ENCODE peak calls at places on chromosomes 4 and X, in four cellular contexts. X is cardiac fibroblast; S is ovary; Q is effector memory CD4-positive, alpha-beta T cell. J is an unnamed sample.
A peak's percentile ranks its signal among the peaks of the same experiment; 100 is the strongest.

GRCh38 chrX:107970073-107970472 is 12.1 kb downstream of the TEX13B start:
- DNase-seq in X (no peak), S (no peak), Q (no peak), J (no peak)

GRCh38 chr4:95627709-95628108 is 78.9 kb upstream of the UNC5C start:
- DNase-seq in X (peak; percentile 70), S (no peak), Q (no peak), J (no peak)

GRCh38 chr4:101944649-101945048 is 154.1 kb downstream of the BANK1 start:
- DNase-seq in X (no peak), S (no peak), Q (no peak), J (no peak)

GRCh38 chr4:76689079-76689817 is 208.7 kb downstream of the SOWAHB start:
- DNase-seq in X (peak; percentile 42), S (peak; percentile 58), Q (no peak), J (peak; percentile 52)

GRCh38 chrX:84258708-84259107 is 70.7 kb upstream of the RPS6KA6 start:
- DNase-seq in X (no peak), S (no peak), Q (no peak), J (no peak)

GRCh38 chr4:15291133-15291532 is 136.7 kb upstream of the C1QTNF7 start:
- DNase-seq in X (no peak), S (no peak), Q (no peak), J (no peak)

GRCh38 chr4:53450773-53451172 is 73.3 kb downstream of the FIP1L1 start:
- DNase-seq in X (no peak), S (no peak), Q (no peak), J (no peak)

GRCh38 chr4:109472343-109472761 is 38.7 kb downstream of the SEC24B start:
- DNase-seq in X (peak; percentile 58), S (no peak), Q (no peak), J (no peak)

GRCh38 chrX:41333744-41333993 is 293 bp upstream of the DDX3X start:
- DNase-seq in X (peak; percentile 89), S (no peak), Q (no peak), J (no peak)

GRCh38 chrX:54920610-54921426 is at the start of gene TRO:
- DNase-seq in X (peak; percentile 10), S (no peak), Q (no peak), J (no peak)

J was measured in transverse colon.